ENCODE peak calls at places on chromosome 17, in four cellular contexts. One of them, this sample, is unnamed.

GRCh38 chr17:58337600-58338453 is 9.2 kb upstream of the TSPOAP1 start:
- DNase-seq in stomach: peak
- DNase-seq in heart right ventricle: peak
- DNase-seq in kidney epithelial cell: peak
- DNase-seq in this sample: peak

GRCh38 chr17:13395872-13396271 is 205.9 kb downstream of the HS3ST3A1 start:
- DNase-seq in stomach: no peak
- DNase-seq in kidney epithelial cell: no peak
- DNase-seq in heart right ventricle: no peak
- DNase-seq in this sample: no peak

GRCh38 chr17:40699359-40699758 is 4.2 kb downstream of the KRT24 start:
- DNase-seq in kidney epithelial cell: no peak
- DNase-seq in heart right ventricle: no peak
- DNase-seq in stomach: no peak
- DNase-seq in this sample: no peak

GRCh38 chr17:46901291-46901690 is 21.7 kb upstream of the GOSR2 start:
- DNase-seq in kidney epithelial cell: no peak
- DNase-seq in stomach: no peak
- DNase-seq in heart right ventricle: no peak
- DNase-seq in this sample: no peak

GRCh38 chr17:42456223-42457106 is 2.2 kb upstream of the ATP6V0A1 start:
- DNase-seq in heart right ventricle: no peak
- DNase-seq in kidney epithelial cell: no peak
- DNase-seq in stomach: no peak
- DNase-seq in this sample: peak

GRCh38 chr17:48545022-48545376 is at the start of gene HOXB2:
- DNase-seq in heart right ventricle: no peak
- DNase-seq in kidney epithelial cell: no peak
- DNase-seq in stomach: no peak
- DNase-seq in this sample: no peak

GRCh38 chr17:32235588-32235987 is 30.0 kb upstream of the RHBDL3 start:
- DNase-seq in heart right ventricle: no peak
- DNase-seq in kidney epithelial cell: no peak
- DNase-seq in stomach: no peak
- DNase-seq in this sample: no peak

GRCh38 chr17:9330140-9330902 is 245.3 kb downstream of the STX8 start:
- DNase-seq in heart right ventricle: no peak
- DNase-seq in kidney epithelial cell: no peak
- DNase-seq in stomach: no peak
- DNase-seq in this sample: no peak

GRCh38 chr17:15981646-15982580 is 17.6 kb downstream of the ZSWIM7 start:
- DNase-seq in heart right ventricle: no peak
- DNase-seq in stomach: no peak
- DNase-seq in kidney epithelial cell: no peak
- DNase-seq in this sample: no peak

GRCh38 chr17:8799851-8800212 is 667 bp upstream of the MFSD6L start:
- DNase-seq in kidney epithelial cell: no peak
- DNase-seq in heart right ventricle: no peak
- DNase-seq in stomach: no peak
- DNase-seq in this sample: no peak

GRCh38 chr17:59561042-59561441 is 4.4 kb upstream of the DHX40 start:
- DNase-seq in heart right ventricle: no peak
- DNase-seq in stomach: no peak
- DNase-seq in kidney epithelial cell: no peak
- DNase-seq in this sample: no peak

GRCh38 chr17:49846938-49847712 is 744 bp downstream of the TAC4 start:
- DNase-seq in kidney epithelial cell: no peak
- DNase-seq in heart right ventricle: no peak
- DNase-seq in stomach: no peak
- DNase-seq in this sample: no peak

GRCh38 chr17:61017317-61018001 is 339.8 kb downstream of the BCAS3 start:
- DNase-seq in stomach: no peak
- DNase-seq in heart right ventricle: no peak
- DNase-seq in kidney epithelial cell: no peak
- DNase-seq in this sample: no peak

GRCh38 chr17:59371426-59372099 is 40.1 kb downstream of the YPEL2 start:
- DNase-seq in kidney epithelial cell: no peak
- DNase-seq in heart right ventricle: no peak
- DNase-seq in stomach: no peak
- DNase-seq in this sample: no peak

GRCh38 chr17:38725066-38725465 is 5.1 kb upstream of the CISD3 start:
- DNase-seq in stomach: no peak
- DNase-seq in heart right ventricle: no peak
- DNase-seq in kidney epithelial cell: no peak
- DNase-seq in this sample: no peak

GRCh38 chr17:9484789-9485188 is 90.8 kb downstream of the STX8 start:
- DNase-seq in heart right ventricle: no peak
- DNase-seq in stomach: no peak
- DNase-seq in kidney epithelial cell: no peak
- DNase-seq in this sample: no peak

GRCh38 chr17:49670002-49670401 is 7.9 kb downstream of the SPOP start:
- DNase-seq in heart right ventricle: no peak
- DNase-seq in kidney epithelial cell: no peak
- DNase-seq in stomach: no peak
- DNase-seq in this sample: no peak

GRCh38 chr17:63345598-63345997 is 100.5 kb downstream of the CYB561 start:
- DNase-seq in heart right ventricle: no peak
- DNase-seq in stomach: no peak
- DNase-seq in kidney epithelial cell: no peak
- DNase-seq in this sample: peak

GRCh38 chr17:72136692-72137550 is 16.1 kb downstream of the SOX9 start:
- DNase-seq in heart right ventricle: no peak
- DNase-seq in stomach: no peak
- DNase-seq in kidney epithelial cell: no peak
- DNase-seq in this sample: no peak

GRCh38 chr17:58337126-58337599 is 8.6 kb upstream of the TSPOAP1 start:
- DNase-seq in stomach: no peak
- DNase-seq in kidney epithelial cell: no peak
- DNase-seq in heart right ventricle: no peak
- DNase-seq in this sample: no peak

GRCh38 chr17:36183001-36183810 is 6.8 kb upstream of the TBC1D3B start:
- DNase-seq in kidney epithelial cell: peak
- DNase-seq in stomach: peak
- DNase-seq in heart right ventricle: peak
- DNase-seq in this sample: no peak

GRCh38 chr17:59712856-59713255 is 5.4 kb downstream of the VMP1 start:
- DNase-seq in kidney epithelial cell: no peak
- DNase-seq in stomach: no peak
- DNase-seq in heart right ventricle: no peak
- DNase-seq in this sample: no peak

GRCh38 chr17:20925954-20926353 is 116.9 kb downstream of the USP22 start:
- DNase-seq in stomach: no peak
- DNase-seq in kidney epithelial cell: no peak
- DNase-seq in heart right ventricle: no peak
- DNase-seq in this sample: no peak

GRCh38 chr17:48155889-48156670 is 48.5 kb downstream of the SNX11 start:
- DNase-seq in stomach: no peak
- DNase-seq in kidney epithelial cell: no peak
- DNase-seq in heart right ventricle: no peak
- DNase-seq in this sample: no peak

GRCh38 chr17:60896996-60897395 is 219.3 kb downstream of the BCAS3 start:
- DNase-seq in kidney epithelial cell: no peak
- DNase-seq in heart right ventricle: no peak
- DNase-seq in stomach: no peak
- DNase-seq in this sample: no peak

GRCh38 chr17:48047113-48047740 is 932 bp upstream of the NFE2L1 start:
- DNase-seq in kidney epithelial cell: no peak
- DNase-seq in stomach: no peak
- DNase-seq in heart right ventricle: no peak
- DNase-seq in this sample: no peak

GRCh38 chr17:15361151-15361550 is 19.8 kb upstream of the TEKT3 start:
- DNase-seq in kidney epithelial cell: peak
- DNase-seq in heart right ventricle: no peak
- DNase-seq in stomach: no peak
- DNase-seq in this sample: no peak

GRCh38 chr17:40071720-40072480 is 9.1 kb downstream of the THRA start:
- DNase-seq in kidney epithelial cell: no peak
- DNase-seq in heart right ventricle: peak
- DNase-seq in stomach: peak
- DNase-seq in this sample: no peak

GRCh38 chr17:50918933-50919296 is 52.8 kb upstream of the TOB1 start:
- DNase-seq in heart right ventricle: no peak
- DNase-seq in kidney epithelial cell: no peak
- DNase-seq in stomach: peak
- DNase-seq in this sample: no peak

GRCh38 chr17:49132699-49133364 is at the start of gene B4GALNT2:
- DNase-seq in stomach: peak
- DNase-seq in kidney epithelial cell: no peak
- DNase-seq in heart right ventricle: no peak
- DNase-seq in this sample: no peak

GRCh38 chr17:77107506-77108433 is 33.0 kb upstream of the SEC14L1 start:
- DNase-seq in kidney epithelial cell: no peak
- DNase-seq in heart right ventricle: no peak
- DNase-seq in stomach: no peak
- DNase-seq in this sample: peak

GRCh38 chr17:61451538-61452300 is 503 bp upstream of the TBX4 start:
- DNase-seq in heart right ventricle: no peak
- DNase-seq in stomach: no peak
- DNase-seq in kidney epithelial cell: no peak
- DNase-seq in this sample: no peak

GRCh38 chr17:36778458-36778857 is 158.8 kb upstream of the LHX1 start:
- DNase-seq in stomach: no peak
- DNase-seq in heart right ventricle: no peak
- DNase-seq in kidney epithelial cell: peak
- DNase-seq in this sample: no peak

GRCh38 chr17:4497101-4497824 is 1.4 kb upstream of the SPNS2 start:
- DNase-seq in stomach: no peak
- DNase-seq in kidney epithelial cell: peak
- DNase-seq in heart right ventricle: no peak
- DNase-seq in this sample: no peak

GRCh38 chr17:32288600-32288999 is 23.0 kb downstream of the RHBDL3 start:
- DNase-seq in stomach: no peak
- DNase-seq in heart right ventricle: no peak
- DNase-seq in kidney epithelial cell: no peak
- DNase-seq in this sample: no peak

GRCh38 chr17:46108120-46108519 is 85.1 kb downstream of the KANSL1 start:
- DNase-seq in kidney epithelial cell: no peak
- DNase-seq in stomach: no peak
- DNase-seq in heart right ventricle: no peak
- DNase-seq in this sample: no peak

DNA sequence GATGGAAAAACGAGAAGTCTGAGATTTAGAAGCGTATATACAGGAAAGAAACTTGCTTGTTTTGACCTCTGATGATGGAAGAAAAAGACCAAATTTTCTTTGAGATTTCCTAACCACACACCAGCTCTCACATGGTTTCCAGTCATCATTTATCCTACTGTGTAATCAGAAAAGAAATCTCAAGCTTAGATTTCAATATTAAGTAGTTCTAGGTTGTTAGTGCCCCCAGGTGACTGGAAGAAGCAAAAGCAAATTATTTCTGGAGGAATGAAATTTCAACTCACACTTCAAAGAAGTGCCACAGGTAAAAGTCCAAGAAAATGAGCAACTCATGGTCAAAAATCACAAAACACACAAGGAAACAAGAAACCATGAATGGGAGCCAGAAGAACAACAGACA is 51.8 kb upstream of the KDM6B start:
- DNase-seq in heart right ventricle: no peak
- DNase-seq in kidney epithelial cell: no peak
- DNase-seq in stomach: no peak
- DNase-seq in this sample: peak
- TF ChIP-seq CTCF in heart right ventricle: no peak
- TF ChIP-seq CTCF in kidney epithelial cell: peak
- TF ChIP-seq CTCF in stomach: no peak
- TF ChIP-seq CTCF in this sample: peak

DNA sequence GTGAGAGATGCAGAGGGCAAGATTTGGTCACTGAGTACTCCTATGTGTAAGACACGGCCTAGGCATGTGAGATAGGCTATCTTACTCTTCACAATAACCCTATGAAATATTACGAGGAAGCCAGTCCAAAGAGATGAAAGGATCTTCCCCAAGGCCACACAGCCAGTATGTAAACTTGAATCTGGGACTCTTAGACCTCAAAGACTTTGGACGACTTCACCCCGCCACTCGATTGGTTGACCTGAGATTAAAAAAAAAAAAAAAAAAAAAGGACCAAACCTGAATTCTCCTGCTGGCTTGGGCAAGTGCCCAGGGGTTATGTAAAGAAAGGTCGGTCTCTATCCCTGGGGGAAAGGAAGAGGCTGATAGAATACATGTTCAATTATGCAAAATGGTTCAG is 33.1 kb downstream of the PIPOX start:
- DNase-seq in heart right ventricle: no peak
- DNase-seq in stomach: no peak
- DNase-seq in kidney epithelial cell: no peak
- DNase-seq in this sample: no peak
- H3K4me3 ChIP-seq in heart right ventricle: no peak
- H3K4me3 ChIP-seq in stomach: no peak
- H3K4me3 ChIP-seq in kidney epithelial cell: no peak
- H3K4me3 ChIP-seq in this sample: no peak

DNA sequence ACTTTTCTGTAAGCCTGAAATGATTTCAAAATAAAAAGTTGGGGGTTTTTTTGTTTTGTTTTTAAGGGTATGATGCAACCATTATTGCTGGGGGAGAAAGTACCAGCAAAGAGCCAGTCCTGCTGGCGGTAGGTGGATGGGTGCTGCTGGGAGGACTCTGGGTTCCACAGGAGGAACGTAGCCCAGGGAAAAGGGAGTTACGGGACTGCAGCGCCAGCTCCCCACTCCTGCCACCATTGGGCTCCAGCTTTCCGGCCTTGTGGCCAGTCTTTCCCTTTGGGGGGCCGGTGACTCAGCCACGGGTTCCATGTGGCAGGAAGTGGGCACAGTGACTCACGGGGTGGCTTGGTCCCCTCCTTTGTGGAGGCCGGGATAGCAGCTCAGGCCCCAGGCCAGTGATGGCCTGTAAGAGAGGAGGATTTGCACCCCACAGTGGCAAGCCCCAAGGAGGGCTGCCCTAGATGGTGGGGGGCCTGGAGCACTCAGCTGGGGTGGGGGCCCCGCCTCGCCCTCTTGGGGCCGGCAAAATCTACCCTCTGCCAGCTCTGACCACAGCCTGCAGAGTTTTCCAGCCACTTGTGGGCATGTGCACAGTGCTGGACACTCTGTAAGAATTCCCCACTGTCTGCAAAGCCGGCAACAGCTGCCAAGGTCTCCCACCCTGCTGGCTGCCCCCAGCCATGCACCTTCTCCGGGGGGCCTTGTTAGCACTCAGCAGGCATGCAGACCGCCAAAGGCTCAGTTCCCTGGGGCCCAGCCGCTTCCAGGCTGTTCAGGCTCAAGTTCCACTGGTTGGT is 30.4 kb downstream of the SOCS3 start:
- DNase-seq in stomach: no peak
- DNase-seq in heart right ventricle: no peak
- DNase-seq in kidney epithelial cell: no peak
- DNase-seq in this sample: no peak
- TF ChIP-seq CTCF in stomach: no peak
- TF ChIP-seq CTCF in heart right ventricle: no peak
- TF ChIP-seq CTCF in kidney epithelial cell: no peak
- TF ChIP-seq CTCF in this sample: no peak

DNA sequence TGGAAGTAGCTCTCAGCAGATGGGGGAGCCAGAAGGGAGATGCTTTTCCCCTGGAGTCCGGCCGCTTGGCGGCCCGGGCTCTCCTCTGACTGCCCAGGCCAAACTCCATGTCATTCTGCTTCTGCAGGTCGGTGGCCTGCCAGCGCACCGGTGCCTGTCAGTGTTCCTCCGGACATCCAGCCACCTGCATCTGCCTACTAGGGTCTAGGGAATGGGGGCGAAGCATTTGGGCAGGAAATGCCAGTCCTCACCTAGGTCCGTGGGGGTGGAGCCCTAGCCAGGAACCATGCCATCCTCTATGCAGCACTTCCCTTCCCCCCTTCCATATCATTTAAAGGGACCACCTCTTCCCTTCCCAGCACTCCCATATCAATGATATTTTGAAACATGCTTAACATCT is 34.2 kb downstream of the GJC1 start:
- DNase-seq in heart right ventricle: no peak
- DNase-seq in kidney epithelial cell: no peak
- DNase-seq in stomach: no peak
- DNase-seq in this sample: no peak
- H3K4me3 ChIP-seq in heart right ventricle: no peak
- H3K4me3 ChIP-seq in kidney epithelial cell: no peak
- H3K4me3 ChIP-seq in stomach: no peak
- H3K4me3 ChIP-seq in this sample: no peak